ENCODE peak calls at places on chromosomes 13 and 19, in nine cellular contexts. W, R, A, L, S, P, B, T and I are unnamed samples.

GRCh38 chr13:67063036-67063435 is 167.1 kb downstream of the PCDH9 start:
- DNase-seq in W (peak), R (no peak), A (no peak), L (no peak), S (no peak), P (no peak), B (no peak), T (no peak), I (no peak)

GRCh38 chr13:76873454-76873853 is 12.8 kb downstream of the KCTD12 start:
- DNase-seq in W (no peak), R (no peak), A (no peak), L (no peak), S (no peak), P (no peak), B (no peak), T (no peak), I (no peak)

GRCh38 chr13:49246850-49247721 is 639 bp upstream of the CDADC1 start:
- DNase-seq in W (no peak), R (no peak), A (no peak), L (no peak), S (no peak), P (no peak), B (no peak), T (no peak), I (no peak)

GRCh38 chr13:41858783-41859182 is 102.1 kb downstream of the VWA8 start:
- DNase-seq in W (no peak), R (no peak), A (no peak), L (no peak), S (no peak), P (no peak), B (no peak), T (no peak), I (no peak)

GRCh38 chr19:16435999-16436650 is 35.6 kb downstream of the EPS15L1 start:
- DNase-seq in W (no peak), R (no peak), A (no peak), L (no peak), S (no peak), P (no peak), B (no peak), T (no peak), I (no peak)

GRCh38 chr19:15448014-15448777 is 1.6 kb downstream of the WIZ start:
- DNase-seq in W (no peak), R (no peak), A (no peak), L (no peak), S (no peak), P (no peak), B (no peak), T (no peak), I (no peak)

GRCh38 chr13:57629391-57629804 is 2.1 kb upstream of the PCDH17 start:
- DNase-seq in W (no peak), R (peak), A (no peak), L (no peak), S (no peak), P (no peak), B (no peak), T (no peak), I (no peak)

GRCh38 chr13:20190481-20191310 is 2.0 kb downstream of the GJB2 start:
- DNase-seq in W (peak), R (no peak), A (no peak), L (no peak), S (no peak), P (peak), B (no peak), T (peak), I (no peak)

GRCh38 chr19:3131168-3131567 is 4.7 kb upstream of the GNA15 start:
- DNase-seq in W (no peak), R (no peak), A (no peak), L (no peak), S (no peak), P (no peak), B (no peak), T (no peak), I (no peak)

GRCh38 chr19:55486043-55486970 is 1.3 kb downstream of the NAT14 start:
- DNase-seq in W (no peak), R (no peak), A (no peak), L (no peak), S (no peak), P (no peak), B (no peak), T (no peak), I (no peak)
- TF ChIP-seq CTCF in W (no peak), R (no peak), A (no peak), L (no peak), S (no peak), P (no peak), B (peak), T (no peak), I (peak)

GRCh38 chr13:112457081-112457480 is 80.9 kb downstream of the SPACA7 start:
- DNase-seq in W (no peak), R (no peak), A (no peak), L (no peak), S (no peak), P (no peak), B (no peak), T (no peak), I (no peak)

GRCh38 chr13:112456138-112457056 is 80.2 kb downstream of the SPACA7 start:
- DNase-seq in W (no peak), R (no peak), A (peak), L (peak), S (no peak), P (no peak), B (no peak), T (no peak), I (no peak)

GRCh38 chr13:112454648-112455334 is 78.6 kb downstream of the SPACA7 start:
- DNase-seq in W (no peak), R (no peak), A (no peak), L (peak), S (no peak), P (no peak), B (no peak), T (no peak), I (peak)

GRCh38 chr13:112455476-112456059 is 79.4 kb downstream of the SPACA7 start:
- DNase-seq in W (no peak), R (no peak), A (no peak), L (peak), S (no peak), P (no peak), B (no peak), T (no peak), I (no peak)

GRCh38 chr13:112457485-112457884 is 81.3 kb downstream of the SPACA7 start:
- DNase-seq in W (no peak), R (no peak), A (no peak), L (no peak), S (no peak), P (peak), B (no peak), T (no peak), I (no peak)
- TF ChIP-seq CTCF in W (no peak), R (no peak), A (no peak), L (no peak), S (no peak), P (no peak), B (no peak), T (no peak), I (no peak)

GRCh38 chr19:48252625-48253024 is 3.1 kb downstream of the CARD8 start:
- DNase-seq in W (no peak), R (no peak), A (no peak), L (no peak), S (no peak), P (no peak), B (no peak), T (no peak), I (no peak)

GRCh38 chr19:48254529-48254970 is 1.2 kb downstream of the CARD8 start:
- DNase-seq in W (no peak), R (no peak), A (no peak), L (no peak), S (no peak), P (no peak), B (no peak), T (no peak), I (no peak)

GRCh38 chr19:48253999-48254398 is 1.7 kb downstream of the CARD8 start:
- DNase-seq in W (no peak), R (no peak), A (no peak), L (no peak), S (no peak), P (no peak), B (no peak), T (no peak), I (no peak)

GRCh38 chr19:48258350-48258749 is 2.6 kb upstream of the CARD8 start:
- DNase-seq in W (no peak), R (no peak), A (no peak), L (no peak), S (no peak), P (no peak), B (no peak), T (no peak), I (no peak)

GRCh38 chr19:48255376-48256303 is at the start of gene CARD8:
- DNase-seq in W (peak), R (peak), A (peak), L (peak), S (peak), P (peak), B (peak), T (peak), I (no peak)
- TF ChIP-seq CTCF in W (no peak), R (no peak), A (peak), L (no peak), S (no peak), P (no peak), B (no peak), T (peak), I (peak)

GRCh38 chr19:38838986-38839761 is 7.6 kb upstream of the ECH1 start:
- DNase-seq in W (peak), R (no peak), A (no peak), L (no peak), S (no peak), P (no peak), B (no peak), T (no peak), I (no peak)
- TF ChIP-seq CTCF in W (no peak), R (no peak), A (no peak), L (no peak), S (no peak), P (no peak), B (no peak), T (no peak), I (no peak)